ENCODE peak calls at places on chromosomes 4 and X, in five cellular contexts. One of them, this sample, is unnamed.

GRCh38 chrX:103311401-103311785 is 603 bp upstream of the BEX2 start:
- DNase-seq in GM13977: no peak
- DNase-seq in AG10803: no peak
- DNase-seq in dermis microvascular lymphatic vessel endothelial cell: no peak
- DNase-seq in AG09309: no peak
- DNase-seq in this sample: no peak

GRCh38 chr4:19987746-19988145 is 264.0 kb upstream of the SLIT2 start:
- DNase-seq in GM13977: no peak
- DNase-seq in AG10803: peak; percentile 68
- DNase-seq in dermis microvascular lymphatic vessel endothelial cell: peak; percentile 10
- DNase-seq in AG09309: peak; percentile 17
- DNase-seq in this sample: peak; percentile 66

GRCh38 chr4:109559625-109559982 is 442 bp upstream of the MCUB start:
- DNase-seq in GM13977: peak; percentile 42
- DNase-seq in AG10803: peak; percentile 43
- DNase-seq in dermis microvascular lymphatic vessel endothelial cell: peak; percentile 55
- DNase-seq in AG09309: no peak
- DNase-seq in this sample: peak; percentile 55

GRCh38 chr4:159370316-159370715 is 267.4 kb downstream of the RAPGEF2 start:
- DNase-seq in GM13977: no peak
- DNase-seq in AG10803: no peak
- DNase-seq in dermis microvascular lymphatic vessel endothelial cell: no peak
- DNase-seq in AG09309: no peak
- DNase-seq in this sample: no peak

GRCh38 chrX:131827935-131828334 is 195.2 kb upstream of the STK26 start:
- DNase-seq in GM13977: peak; percentile 28
- DNase-seq in AG10803: no peak
- DNase-seq in dermis microvascular lymphatic vessel endothelial cell: peak; percentile 52
- DNase-seq in AG09309: no peak
- DNase-seq in this sample: peak; percentile 46

GRCh38 chr4:182556576-182556975 is 313.4 kb downstream of the TENM3 start:
- DNase-seq in GM13977: no peak
- DNase-seq in AG10803: no peak
- DNase-seq in dermis microvascular lymphatic vessel endothelial cell: no peak
- DNase-seq in AG09309: no peak
- DNase-seq in this sample: no peak

GRCh38 chrX:14913241-14913640 is 40.0 kb downstream of the MOSPD2 start:
- DNase-seq in GM13977: no peak
- DNase-seq in AG10803: no peak
- DNase-seq in dermis microvascular lymphatic vessel endothelial cell: peak; percentile 26
- DNase-seq in AG09309: no peak
- DNase-seq in this sample: peak; percentile 54

GRCh38 chr4:102036619-102037376 is 246.3 kb downstream of the BANK1 start:
- DNase-seq in GM13977: no peak
- DNase-seq in AG10803: peak; percentile 49
- DNase-seq in dermis microvascular lymphatic vessel endothelial cell: no peak
- DNase-seq in AG09309: no peak
- DNase-seq in this sample: no peak

GRCh38 chr4:2954358-2955185 is 8.6 kb downstream of the NOP14 start:
- DNase-seq in GM13977: peak; percentile 70
- DNase-seq in AG10803: no peak
- DNase-seq in dermis microvascular lymphatic vessel endothelial cell: no peak
- DNase-seq in AG09309: no peak
- DNase-seq in this sample: no peak

GRCh38 chrX:9356846-9357245 is 108.0 kb upstream of the TBL1X start:
- DNase-seq in GM13977: no peak
- DNase-seq in AG10803: peak; percentile 64
- DNase-seq in dermis microvascular lymphatic vessel endothelial cell: no peak
- DNase-seq in AG09309: no peak
- DNase-seq in this sample: no peak

GRCh38 chr4:173264245-173264959 is 69.8 kb downstream of the HMGB2 start:
- DNase-seq in GM13977: no peak
- DNase-seq in AG10803: peak; percentile 73
- DNase-seq in dermis microvascular lymphatic vessel endothelial cell: peak; percentile 64
- DNase-seq in AG09309: no peak
- DNase-seq in this sample: peak; percentile 71

GRCh38 chr4:10006236-10006603 is 15.1 kb downstream of the SLC2A9 start:
- DNase-seq in GM13977: no peak
- DNase-seq in AG10803: peak; percentile 71
- DNase-seq in dermis microvascular lymphatic vessel endothelial cell: peak; percentile 91
- DNase-seq in AG09309: peak; percentile 27
- DNase-seq in this sample: peak; percentile 78

GRCh38 chr4:148445071-148445902 is 3.1 kb upstream of the NR3C2 start:
- DNase-seq in GM13977: peak; percentile 52
- DNase-seq in AG10803: no peak
- DNase-seq in dermis microvascular lymphatic vessel endothelial cell: peak; percentile 71
- DNase-seq in AG09309: no peak
- DNase-seq in this sample: peak; percentile 82

GRCh38 chrX:130401415-130402210 is at the start of gene RBMX2:
- DNase-seq in GM13977: peak; percentile 84
- DNase-seq in AG10803: peak; percentile 67
- DNase-seq in dermis microvascular lymphatic vessel endothelial cell: peak; percentile 72
- DNase-seq in AG09309: peak; percentile 8
- DNase-seq in this sample: peak; percentile 71

GRCh38 chrX:21723097-21723496 is 34.8 kb downstream of the SMPX start:
- DNase-seq in GM13977: no peak
- DNase-seq in AG10803: peak; percentile 35
- DNase-seq in dermis microvascular lymphatic vessel endothelial cell: peak; percentile 2
- DNase-seq in AG09309: no peak
- DNase-seq in this sample: peak; percentile 4

GRCh38 chr4:30839583-30840520 is 119.7 kb downstream of the PCDH7 start:
- DNase-seq in GM13977: no peak
- DNase-seq in AG10803: no peak
- DNase-seq in dermis microvascular lymphatic vessel endothelial cell: no peak
- DNase-seq in AG09309: peak; percentile 39
- DNase-seq in this sample: no peak

GRCh38 chrX:39627257-39627656 is 470.5 kb downstream of the BCOR start:
- DNase-seq in GM13977: no peak
- DNase-seq in AG10803: no peak
- DNase-seq in dermis microvascular lymphatic vessel endothelial cell: no peak
- DNase-seq in AG09309: no peak
- DNase-seq in this sample: no peak

GRCh38 chr4:168524006-168524405 is 27.2 kb downstream of the PALLD start:
- DNase-seq in GM13977: no peak
- DNase-seq in AG10803: peak; percentile 89
- DNase-seq in dermis microvascular lymphatic vessel endothelial cell: peak; percentile 52
- DNase-seq in AG09309: peak; percentile 62
- DNase-seq in this sample: no peak